ENCODE peak calls at places on chromosomes 12 and 14, in eight cellular contexts. U, D, S, G, Z, V, C and I are unnamed samples.

GRCh38 chr14:61443481-61443880 is 122.1 kb downstream of the PRKCH start:
- DNase-seq in G (no peak), Z (no peak), C (no peak), U (no peak), V (no peak), S (no peak), D (no peak), I (no peak)

GRCh38 chr14:20278414-20278813 is 27.3 kb downstream of the TTC5 start:
- DNase-seq in S (no peak), G (no peak), C (no peak), U (no peak), Z (no peak), V (no peak), D (no peak), I (no peak)

GRCh38 chr14:23425169-23425568 is 10.3 kb downstream of the MYH7 start:
- DNase-seq in U (no peak), V (no peak), G (no peak), Z (no peak), C (no peak), S (no peak), D (no peak), I (no peak)

GRCh38 chr12:62834971-62835547 is 99.9 kb downstream of the PPM1H start:
- DNase-seq in S (no peak), C (no peak), Z (no peak), U (no peak), D (no peak), G (no peak), V (no peak), I (no peak)

GRCh38 chr12:51898937-51899336 is 8.4 kb upstream of the ACVRL1 start:
- DNase-seq in V (no peak), D (no peak), G (no peak), S (no peak), Z (no peak), U (peak; percentile 20), C (no peak), I (no peak)

GRCh38 chr12:42565001-42565400 is 24.5 kb downstream of the PRICKLE1 start:
- DNase-seq in G (no peak), Z (no peak), V (no peak), S (no peak), C (peak; percentile 49), U (no peak), D (no peak), I (no peak)

GRCh38 chr12:122437656-122438121 is 15.2 kb upstream of the CLIP1 start:
- DNase-seq in Z (peak; percentile 30), C (no peak), V (no peak), U (peak; percentile 91), S (peak; percentile 92), D (no peak), G (peak; percentile 28), I (peak; percentile 81)

GRCh38 chr14:35419429-35419841 is 14.9 kb upstream of the NFKBIA start:
- DNase-seq in G (no peak), V (no peak), U (no peak), C (no peak), S (no peak), D (peak; percentile 52), Z (no peak), I (no peak)

GRCh38 chr12:110270125-110270962 is 10.7 kb upstream of the ATP2A2 start:
- DNase-seq in D (peak; percentile 95), U (peak; percentile 87), S (no peak), G (peak; percentile 36), Z (no peak), C (no peak), V (peak; percentile 67), I (no peak)

GRCh38 chr12:6469609-6470374 is 685 bp downstream of the VAMP1 start:
- DNase-seq in V (no peak), D (no peak), U (no peak), G (no peak), S (no peak), Z (no peak), C (no peak), I (no peak)
- H3K4me1 ChIP-seq in V (peaks cover 19% of the 10 kb centered on the region), D (peaks cover 44% of the 10 kb centered on the region), U (peaks cover 39% of the 10 kb centered on the region), G (peaks cover 30% of the 10 kb centered on the region), S (peaks cover 54% of the 10 kb centered on the region), Z (peaks cover 33% of the 10 kb centered on the region), C (peaks cover 4% of the 10 kb centered on the region), I (peaks cover 35% of the 10 kb centered on the region)

GRCh38 chr14:92314182-92314581 is 8.8 kb upstream of the SLC24A4 start:
- DNase-seq in G (no peak), U (no peak), D (no peak), Z (no peak), V (no peak), S (no peak), C (no peak), I (no peak)
- TF ChIP-seq EP300 in G (no peak), U (no peak), D (no peak), Z (no peak), V (no peak), S (no peak), C (no peak), I (no peak)

GRCh38 chr12:53505555-53506449 is 1.5 kb downstream of the NPFF start:
- DNase-seq in V (no peak), Z (no peak), C (no peak), D (no peak), G (no peak), U (peak; percentile 67), S (no peak), I (no peak)
- TF ChIP-seq POLR2AphosphoS5 in V (no peak), Z (no peak), C (no peak), D (no peak), G (no peak), U (no peak), S (no peak), I (no peak)

DNA sequence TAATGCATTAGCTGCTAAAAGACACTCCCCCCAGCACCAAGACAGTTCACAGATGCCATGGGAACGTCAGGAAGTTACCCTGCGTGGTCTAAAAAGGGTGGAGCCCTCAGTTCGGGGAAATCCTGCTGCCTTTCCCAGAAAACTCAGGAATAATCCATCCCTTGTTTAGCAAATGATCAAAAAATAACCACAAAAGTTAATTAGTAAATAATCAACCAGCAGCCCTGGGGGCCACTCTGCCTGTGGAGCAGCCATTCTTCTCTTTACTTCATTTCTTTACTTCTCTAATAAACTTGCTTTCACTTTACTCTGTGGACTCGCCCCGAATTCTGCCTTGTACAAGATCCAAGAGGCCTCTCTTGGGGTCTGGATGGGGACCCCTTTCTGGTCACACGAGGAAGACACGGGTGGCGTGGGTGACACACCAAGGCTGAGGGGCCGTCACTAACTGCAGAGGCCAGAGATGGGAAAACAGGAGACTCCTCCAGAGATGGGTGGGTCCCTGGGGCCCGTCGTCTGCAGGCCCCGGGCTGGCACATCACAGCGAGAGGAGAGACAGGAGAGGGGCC is 65.5 kb downstream of the NOC4L start:
- DNase-seq in Z (no peak), U (no peak), C (no peak), G (no peak), V (no peak), D (no peak), S (no peak), I (no peak)
- H3K4me1 ChIP-seq in Z (peaks cover 8% of the 10 kb centered on the region), U (peaks cover 13% of the 10 kb centered on the region), C (no peaks in the 10 kb centered on the region), G (peaks cover 10% of the 10 kb centered on the region), V (peaks cover 30% of the 10 kb centered on the region), D (no peaks in the 10 kb centered on the region), S (peaks cover 14% of the 10 kb centered on the region), I (peaks cover 12% of the 10 kb centered on the region)

GRCh38 chr14:29320261-29320660 is 553.7 kb downstream of the FOXG1 start:
- DNase-seq in V (no peak), D (no peak), Z (no peak), G (no peak), C (no peak), U (no peak), S (no peak), I (no peak)
- TF ChIP-seq EP300 in V (no peak), D (no peak), Z (no peak), G (no peak), C (no peak), U (no peak), S (no peak), I (no peak)